ENCODE peak calls at places on chromosomes 16 and 17, in ten cellular contexts. D is H9, E is IMR-90, Q is right cardiac atrium, C is aorta, J is adrenal gland, W is neural progenitor cell, V is left ventricle myocardium inferior, K is sigmoid colon, I is transverse colon. B is an unnamed sample. For H3K9me3, the result is how much of the 10 kb centered on the place peaks cover.

GRCh38 chr17:49548051-49548505 is 27.6 kb upstream of the NXPH3 start:
- DNase-seq in D (no peak), J (no peak), C (no peak), Q (peak), E (no peak), I (no peak), W (no peak), K (no peak), V (peak), B (no peak)

GRCh38 chr17:54982399-54982798 is 13.8 kb downstream of the STXBP4 start:
- DNase-seq in C (no peak), K (peak), Q (no peak), V (no peak), J (peak), E (peak), W (no peak), I (no peak), D (no peak), B (no peak)

GRCh38 chr17:15414502-15415348 is 52.7 kb downstream of the CDRT4 start:
- DNase-seq in W (peak), C (no peak), Q (peak), K (peak), I (no peak), D (no peak), V (peak), E (no peak), J (no peak), B (no peak)

GRCh38 chr17:30970757-30971567 is at the start of gene RNF135:
- DNase-seq in E (peak), K (peak), I (peak), J (peak), W (peak), V (peak), Q (peak), D (peak), C (peak), B (peak)

GRCh38 chr17:64491034-64491860 is 5.6 kb downstream of the POLG2 start:
- DNase-seq in I (peak), E (peak), Q (no peak), C (no peak), W (peak), J (peak), V (no peak), K (no peak), D (no peak), B (peak)

GRCh38 chr16:84366208-84366607 is 2.1 kb upstream of the ATP2C2 start:
- DNase-seq in K (no peak), C (no peak), W (no peak), D (no peak), V (no peak), J (no peak), E (no peak), I (no peak), Q (no peak), B (no peak)

GRCh38 chr17:33925650-33926049 is 329.4 kb upstream of the CCL2 start:
- DNase-seq in J (no peak), D (no peak), V (no peak), I (no peak), Q (no peak), C (no peak), E (no peak), K (no peak), W (no peak), B (no peak)

GRCh38 chr16:58678716-58679115 is 5.9 kb downstream of the SLC38A7 start:
- DNase-seq in I (no peak), D (no peak), K (peak), C (peak), Q (no peak), W (no peak), E (no peak), V (peak), J (peak), B (no peak)

GRCh38 chr17:64772845-64773299 is 110.8 kb upstream of the SMURF2 start:
- DNase-seq in V (no peak), E (no peak), J (no peak), W (no peak), Q (no peak), D (no peak), I (no peak), C (no peak), K (no peak), B (no peak)

GRCh38 chr17:35167666-35168065 is 20.0 kb downstream of the UNC45B start:
- DNase-seq in C (no peak), W (no peak), I (no peak), K (peak), V (no peak), E (peak), Q (no peak), J (no peak), D (no peak), B (no peak)

GRCh38 chr16:67163164-67163902 is 1.2 kb upstream of the HSF4 start:
- DNase-seq in E (peak), C (peak), Q (peak), D (no peak), W (peak), K (peak), V (peak), I (no peak), J (peak), B (no peak)

GRCh38 chr17:65027305-65027704 is 29.2 kb downstream of the GNA13 start:
- DNase-seq in C (no peak), W (peak), E (peak), D (peak), V (no peak), Q (no peak), I (no peak), J (no peak), K (no peak), B (peak)

GRCh38 chr17:48462946-48463345 is 32.9 kb upstream of the SKAP1 start:
- DNase-seq in V (no peak), E (no peak), J (no peak), W (no peak), K (no peak), C (no peak), Q (no peak), I (no peak), D (no peak), B (no peak)

GRCh38 chr16:89325861-89326471 is 108.5 kb downstream of the ZNF778 start:
- DNase-seq in J (peak), Q (no peak), E (peak), W (no peak), C (peak), K (peak), V (peak), D (no peak), I (peak), B (no peak)

GRCh38 chr17:41496803-41497484 is 7.2 kb upstream of the KRT36 start:
- DNase-seq in W (peak), E (peak), D (peak), J (peak), C (no peak), V (peak), I (peak), Q (peak), K (no peak), B (peak)

GRCh38 chr17:10384175-10384574 is 11.4 kb upstream of the MYH13 start:
- DNase-seq in J (no peak), W (peak), K (no peak), V (no peak), I (no peak), Q (no peak), C (no peak), D (no peak), E (no peak), B (no peak)

GRCh38 chr17:80872011-80872929 is 119.4 kb upstream of the CHMP6 start:
- DNase-seq in V (peak), Q (peak), D (no peak), J (peak), C (peak), I (no peak), E (no peak), W (no peak), K (peak), B (no peak)

GRCh38 chr17:60704170-60704569 is 26.5 kb downstream of the BCAS3 start:
- DNase-seq in D (no peak), K (no peak), I (no peak), E (no peak), V (no peak), W (no peak), J (no peak), C (no peak), Q (no peak), B (no peak)

GRCh38 chr17:32958418-32958817 is 30.5 kb downstream of the TMEM98 start:
- DNase-seq in V (no peak), D (no peak), E (no peak), Q (no peak), I (no peak), C (no peak), W (no peak), J (no peak), K (no peak), B (no peak)

GRCh38 chr16:88839026-88839529 is 17.7 kb downstream of the GALNS start:
- DNase-seq in C (no peak), I (no peak), E (no peak), K (no peak), W (peak), Q (no peak), V (no peak), D (no peak), J (no peak), B (no peak)

GRCh38 chr17:65362826-65363225 is 198.6 kb downstream of the AXIN2 start:
- DNase-seq in E (peak), Q (no peak), I (no peak), V (no peak), D (no peak), C (no peak), J (no peak), W (no peak), K (no peak), B (no peak)

GRCh38 chr17:5179003-5179402 is 12.7 kb downstream of the ZNF594 start:
- DNase-seq in D (no peak), C (no peak), W (no peak), Q (no peak), I (no peak), J (no peak), K (no peak), E (no peak), V (no peak), B (no peak)
- H3K9me3 ChIP-seq in D (half or more), C (under half), W (half or more), Q (under half), I (half or more), J (under half), K (half or more), E (half or more), V (half or more), B (half or more)

DNA sequence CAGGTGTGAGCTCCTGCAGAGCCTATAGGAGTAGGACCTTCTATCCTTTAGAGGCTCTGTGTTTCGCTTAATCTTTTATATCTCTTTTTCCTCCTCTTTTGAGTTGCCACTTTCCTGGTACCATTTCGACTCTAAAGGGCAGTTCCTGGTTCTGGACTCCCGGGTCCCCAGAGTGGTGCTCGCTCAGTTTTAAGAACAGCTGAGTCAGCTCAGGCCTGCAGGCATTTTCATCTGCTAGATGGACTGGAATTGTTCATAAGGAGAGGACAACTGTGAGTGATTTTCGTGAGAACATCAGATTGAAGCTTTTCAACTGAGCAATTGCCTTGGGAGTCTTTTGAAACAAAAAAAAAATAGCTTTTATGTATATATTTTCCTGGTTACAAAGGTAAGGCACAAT is 1.2 kb downstream of the BCO1 start:
- DNase-seq in I (no peak), V (no peak), Q (no peak), J (no peak), K (no peak), E (no peak), W (no peak), D (no peak), C (no peak), B (no peak)
- H3K27ac ChIP-seq in I (no peak), V (no peak), Q (no peak), J (no peak), K (peak), E (no peak), W (peak), D (no peak), C (no peak), B (no peak)

GRCh38 chr16:35414563-35414962 is 1955.2 kb downstream of the TP53TG3F start:
- DNase-seq in I (no peak), Q (no peak), W (no peak), D (no peak), K (no peak), E (no peak), J (no peak), V (no peak), C (no peak), B (no peak)

GRCh38 chr16:35414139-35414538 is 1954.7 kb downstream of the TP53TG3F start:
- DNase-seq in J (no peak), D (no peak), K (no peak), Q (no peak), I (no peak), C (no peak), E (no peak), W (no peak), V (no peak), B (no peak)

GRCh38 chr16:35409503-35409902 is 1950.1 kb downstream of the TP53TG3F start:
- DNase-seq in E (no peak), D (no peak), W (no peak), C (no peak), J (no peak), V (no peak), I (no peak), K (no peak), Q (no peak), B (no peak)

GRCh38 chr16:35410438-35410837 is 1951.0 kb downstream of the TP53TG3F start:
- DNase-seq in I (no peak), K (no peak), C (no peak), V (no peak), E (no peak), W (no peak), J (no peak), D (no peak), Q (no peak), B (no peak)

DNA sequence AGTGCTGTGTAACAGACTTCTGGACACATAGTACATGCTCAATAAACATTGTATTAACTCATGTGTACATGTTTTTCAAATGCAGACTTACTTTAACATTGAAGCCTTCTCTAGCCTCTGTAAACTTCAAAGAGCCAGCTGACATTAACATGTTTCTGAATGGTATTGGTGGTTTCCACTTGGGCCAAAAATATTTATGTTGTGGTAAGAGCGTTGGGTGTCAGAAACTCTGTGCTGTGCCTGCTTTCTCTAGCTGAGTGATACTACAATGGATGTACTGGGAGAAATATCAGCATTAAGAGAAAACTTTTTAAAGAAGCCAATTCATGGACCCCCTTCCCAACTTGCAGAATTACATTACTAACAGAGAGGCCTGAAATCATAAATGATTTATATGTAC is 1951.7 kb downstream of the TP53TG3F start:
- DNase-seq in Q (no peak), I (no peak), K (no peak), V (no peak), E (no peak), W (no peak), D (no peak), J (no peak), C (no peak), B (no peak)
- H3K9me3 ChIP-seq in Q (under half), I (under half), K (under half), V (under half), E (under half), W (under half), D (half or more), J (under half), C (under half), B (under half)

DNA sequence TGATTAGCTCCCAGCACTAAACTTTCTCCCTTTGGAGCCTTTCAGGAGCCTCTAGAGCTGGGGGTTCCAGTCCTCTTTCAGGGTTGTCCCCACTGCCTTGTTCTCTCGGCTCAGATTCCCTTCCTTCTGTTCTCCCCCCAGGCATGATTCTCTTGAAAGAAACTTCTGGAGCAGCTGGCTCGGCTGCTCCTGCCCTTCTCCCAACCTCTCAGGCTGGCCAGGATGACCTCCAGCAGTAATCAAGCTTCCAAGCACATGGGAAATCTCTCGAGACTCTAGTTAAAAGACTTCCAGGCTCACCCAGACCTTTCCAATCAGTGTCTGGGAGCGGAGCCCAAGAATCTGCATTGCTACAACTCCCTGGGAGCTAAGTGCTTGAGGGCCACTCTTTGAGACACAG is 3.6 kb downstream of the SDK2 start:
- DNase-seq in D (no peak), Q (no peak), V (no peak), K (no peak), W (no peak), J (no peak), C (peak), I (no peak), E (no peak), B (no peak)
- H3K27ac ChIP-seq in D (no peak), Q (no peak), V (no peak), K (no peak), W (no peak), J (no peak), C (no peak), I (no peak), E (no peak), B (no peak)

DNA sequence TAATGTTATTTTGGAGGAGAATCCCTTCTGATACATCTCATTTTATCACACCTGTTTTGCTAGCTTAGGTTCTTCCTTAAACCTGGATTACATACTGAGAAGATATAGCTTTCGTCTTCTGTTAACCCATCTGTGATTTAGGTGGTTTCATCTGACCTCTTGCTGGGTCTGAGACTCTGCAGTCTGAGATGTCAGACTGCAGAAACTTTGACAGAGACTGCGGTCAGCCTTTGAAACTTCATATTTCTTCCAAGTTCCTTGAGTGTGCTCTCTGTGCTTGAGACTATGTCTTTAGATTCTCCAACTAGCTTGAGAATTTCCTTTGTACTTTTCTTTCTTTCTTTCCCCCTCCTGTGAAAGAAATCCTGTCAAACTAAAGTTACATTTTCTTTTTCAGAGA is 196.4 kb upstream of the MPHOSPH6 start:
- DNase-seq in V (no peak), J (no peak), E (no peak), C (no peak), K (no peak), Q (no peak), I (no peak), W (no peak), D (no peak), B (no peak)
- H3K9me3 ChIP-seq in V (under half), J (under half), E (under half), C (under half), K (under half), Q (under half), I (under half), W (under half), D (under half), B (under half)

GRCh38 chr16:56424791-56425438 is 430 bp downstream of the AMFR start:
- DNase-seq in V (peak), E (no peak), W (no peak), D (peak), K (peak), J (peak), Q (peak), C (peak), I (peak), B (peak)

GRCh38 chr16:56426585-56426984 is 1.2 kb upstream of the AMFR start:
- DNase-seq in D (no peak), E (peak), Q (no peak), I (no peak), V (no peak), J (no peak), W (no peak), K (no peak), C (no peak), B (no peak)

GRCh38 chr16:56424404-56424765 is 960 bp downstream of the AMFR start:
- DNase-seq in V (no peak), D (no peak), E (no peak), J (no peak), C (no peak), Q (no peak), K (no peak), W (no peak), I (no peak), B (no peak)

GRCh38 chr16:56423584-56424403 is 1.6 kb downstream of the AMFR start:
- DNase-seq in E (no peak), W (no peak), J (no peak), V (no peak), K (no peak), D (no peak), Q (no peak), I (no peak), C (no peak), B (no peak)

GRCh38 chr16:56425439-56425832 is at the start of gene AMFR:
- DNase-seq in W (peak), C (peak), J (peak), V (peak), D (peak), K (peak), E (peak), I (peak), Q (peak), B (peak)
- H3K27ac ChIP-seq in W (no peak), C (peak), J (peak), V (peak), D (no peak), K (peak), E (peak), I (peak), Q (peak), B (peak)

B was measured in CD8-positive, alpha-beta memory T cell.